ENCODE peak calls at places on chromosomes 11 and 22, in seven cellular contexts. H is transverse colon, S is cerebellar cortex, N is foreskin fibroblast, V is HT1080, J is NCI-H1105, A is fibroblast of lung. Y is an unnamed sample.

GRCh38 chr11:131809203-131809948 is 439.0 kb downstream of the NTM start:
- DNase-seq in J (no peak), S (no peak), H (no peak), A (no peak), V (peak), N (peak), Y (no peak)

GRCh38 chr11:113817162-113817561 is 37.6 kb downstream of the CLDN25 start:
- DNase-seq in V (no peak), H (no peak), J (no peak), S (no peak), N (no peak), A (peak), Y (no peak)

GRCh38 chr22:35301370-35301874 is 1.7 kb downstream of the TOM1 start:
- DNase-seq in S (no peak), N (peak), H (peak), V (peak), J (no peak), A (peak), Y (no peak)

GRCh38 chr11:114257621-114258558 is 38.3 kb upstream of the NNMT start:
- DNase-seq in A (no peak), S (no peak), V (no peak), H (no peak), J (no peak), N (peak), Y (no peak)

GRCh38 chr11:33984682-33985389 is 66.7 kb upstream of the CAPRIN1 start:
- DNase-seq in S (no peak), A (no peak), V (no peak), J (no peak), H (no peak), N (no peak), Y (no peak)

GRCh38 chr22:25979968-25980367 is 189.3 kb upstream of the SEZ6L start:
- DNase-seq in J (no peak), V (no peak), N (no peak), A (no peak), S (no peak), H (no peak), Y (no peak)

GRCh38 chr22:48088926-48089536 is 1326.6 kb downstream of the TBC1D22A start:
- DNase-seq in V (no peak), H (no peak), A (no peak), S (no peak), J (no peak), N (no peak), Y (no peak)

GRCh38 chr22:47030881-47031627 is 268.6 kb downstream of the TBC1D22A start:
- DNase-seq in J (no peak), V (peak), S (no peak), A (no peak), N (peak), H (peak), Y (no peak)

GRCh38 chr11:28011813-28012212 is 96.1 kb downstream of the KIF18A start:
- DNase-seq in A (no peak), S (no peak), V (no peak), N (no peak), H (no peak), J (no peak), Y (no peak)

GRCh38 chr11:61406067-61406466 is 13.7 kb downstream of the TMEM216 start:
- DNase-seq in V (no peak), S (no peak), J (no peak), N (no peak), H (no peak), A (no peak), Y (no peak)

GRCh38 chr11:69295995-69296889 is 2.3 kb downstream of the MYEOV start:
- DNase-seq in N (peak), A (peak), S (no peak), H (peak), V (peak), J (no peak), Y (peak)

GRCh38 chr22:17578129-17578754 is 14.9 kb downstream of the SLC25A18 start:
- DNase-seq in A (peak), S (no peak), J (no peak), V (peak), N (peak), H (peak), Y (no peak)

GRCh38 chr22:30453731-30454510 is 17.9 kb downstream of the SEC14L3 start:
- DNase-seq in H (no peak), S (peak), A (no peak), V (no peak), N (no peak), J (no peak), Y (peak)

GRCh38 chr11:14137282-14137681 is 174.8 kb downstream of the SPON1 start:
- DNase-seq in H (no peak), N (no peak), A (no peak), J (no peak), S (no peak), V (no peak), Y (no peak)

GRCh38 chr11:97544401-97544800 is 1154.6 kb downstream of the JRKL start:
- DNase-seq in N (no peak), H (no peak), V (no peak), J (no peak), S (no peak), A (no peak), Y (no peak)

GRCh38 chr22:27670701-27671412 is 130.7 kb downstream of the MN1 start:
- DNase-seq in H (peak), N (no peak), S (no peak), A (no peak), J (no peak), V (peak), Y (no peak)

GRCh38 chr11:118652681-118653181 is 26.7 kb downstream of the TREH start:
- DNase-seq in V (peak), J (no peak), H (no peak), A (no peak), N (no peak), S (peak), Y (no peak)

GRCh38 chr22:46078241-46079092 is 71.9 kb upstream of the PPARA start:
- DNase-seq in A (peak), S (peak), H (peak), N (peak), V (peak), J (peak), Y (peak)

GRCh38 chr11:68347841-68348240 is 35.5 kb downstream of the LRP5 start:
- DNase-seq in A (no peak), V (no peak), J (no peak), N (no peak), H (no peak), S (no peak), Y (no peak)